ENCODE peak calls at places on chromosomes 7 and 10, in four cellular contexts. One of them, this sample, is unnamed.

GRCh38 chr10:27285093-27285492 is 44.5 kb upstream of the ACBD5 start:
- DNase-seq in esophagus muscularis mucosa: no peak
- DNase-seq in breast epithelium: no peak
- DNase-seq in IMR-90: peak
- DNase-seq in this sample: no peak

GRCh38 chr7:150341263-150342118 is at the start of gene RARRES2:
- DNase-seq in esophagus muscularis mucosa: no peak
- DNase-seq in breast epithelium: no peak
- DNase-seq in IMR-90: no peak
- DNase-seq in this sample: no peak

GRCh38 chr7:135253851-135254815 is 20.5 kb downstream of the STRA8 start:
- DNase-seq in esophagus muscularis mucosa: no peak
- DNase-seq in breast epithelium: peak
- DNase-seq in IMR-90: peak
- DNase-seq in this sample: no peak

GRCh38 chr7:101880536-101881443 is 63.4 kb downstream of the CUX1 start:
- DNase-seq in esophagus muscularis mucosa: no peak
- DNase-seq in breast epithelium: no peak
- DNase-seq in IMR-90: peak
- DNase-seq in this sample: no peak

GRCh38 chr10:132321726-132322125 is 10.3 kb upstream of the LRRC27 start:
- DNase-seq in esophagus muscularis mucosa: no peak
- DNase-seq in breast epithelium: no peak
- DNase-seq in IMR-90: no peak
- DNase-seq in this sample: no peak

GRCh38 chr10:75074711-75075445 is 36.6 kb upstream of the SAMD8 start:
- DNase-seq in esophagus muscularis mucosa: no peak
- DNase-seq in breast epithelium: no peak
- DNase-seq in IMR-90: no peak
- DNase-seq in this sample: no peak

GRCh38 chr10:61397175-61397986 is 55.8 kb downstream of the TMEM26 start:
- DNase-seq in esophagus muscularis mucosa: no peak
- DNase-seq in breast epithelium: no peak
- DNase-seq in IMR-90: peak
- DNase-seq in this sample: no peak

GRCh38 chr7:17934612-17935247 is 5.6 kb downstream of the SNX13 start:
- DNase-seq in esophagus muscularis mucosa: no peak
- DNase-seq in breast epithelium: no peak
- DNase-seq in IMR-90: no peak
- DNase-seq in this sample: no peak

GRCh38 chr7:42605381-42605780 is 306.5 kb downstream of the C7orf25 start:
- DNase-seq in esophagus muscularis mucosa: no peak
- DNase-seq in breast epithelium: no peak
- DNase-seq in IMR-90: no peak
- DNase-seq in this sample: no peak

GRCh38 chr7:50957855-50958254 is 175.2 kb upstream of the GRB10 start:
- DNase-seq in esophagus muscularis mucosa: peak
- DNase-seq in breast epithelium: no peak
- DNase-seq in IMR-90: no peak
- DNase-seq in this sample: no peak
- TF ChIP-seq POLR2A in esophagus muscularis mucosa: no peak
- TF ChIP-seq POLR2A in breast epithelium: no peak
- TF ChIP-seq POLR2A in IMR-90: no peak
- TF ChIP-seq POLR2A in this sample: no peak

DNA sequence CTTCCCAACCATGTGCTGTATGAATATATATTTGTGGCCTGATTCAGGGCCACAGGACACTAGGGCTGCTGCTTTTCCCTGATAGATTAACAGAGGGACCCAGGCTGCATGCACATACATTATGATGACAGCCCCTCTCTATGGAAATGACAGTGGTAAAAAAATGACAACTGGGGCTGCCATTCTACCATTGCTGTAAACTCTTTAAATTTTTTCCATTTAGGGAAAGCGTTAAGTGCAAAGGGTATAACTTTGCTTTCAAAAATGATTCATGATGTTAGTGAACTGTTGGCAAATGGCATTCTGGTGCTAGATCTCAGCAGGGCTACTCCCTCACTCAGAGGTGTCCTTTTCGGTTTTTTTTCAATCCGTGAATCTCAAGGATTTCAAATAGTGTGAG is 4.2 kb downstream of the CTBP2 start:
- DNase-seq in esophagus muscularis mucosa: no peak
- DNase-seq in breast epithelium: no peak
- DNase-seq in IMR-90: no peak
- DNase-seq in this sample: no peak
- H3K27ac ChIP-seq in esophagus muscularis mucosa: peak
- H3K27ac ChIP-seq in breast epithelium: peak
- H3K27ac ChIP-seq in IMR-90: no peak
- H3K27ac ChIP-seq in this sample: no peak

DNA sequence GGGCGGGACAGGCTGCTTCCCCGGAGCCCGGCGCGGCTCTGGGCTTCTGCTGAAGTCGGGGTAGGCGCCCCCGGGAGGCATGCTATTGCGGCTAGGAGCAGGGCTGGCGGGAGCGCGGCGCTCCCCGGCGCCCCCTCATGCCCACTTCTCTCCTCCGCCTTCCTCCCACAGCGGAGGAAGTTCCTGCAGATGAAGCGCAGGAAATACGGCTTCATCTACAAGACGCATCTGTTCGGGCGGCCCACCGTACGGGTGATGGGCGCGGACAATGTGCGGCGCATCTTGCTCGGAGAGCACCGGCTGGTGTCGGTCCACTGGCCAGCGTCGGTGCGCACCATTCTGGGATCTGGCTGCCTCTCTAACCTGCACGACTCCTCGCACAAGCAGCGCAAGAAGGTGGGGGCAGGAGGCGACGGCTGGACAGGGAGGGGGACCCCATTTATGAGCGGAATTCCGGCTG is 474 bp downstream of the CYP26A1 start:
- DNase-seq in esophagus muscularis mucosa: peak
- DNase-seq in breast epithelium: peak
- DNase-seq in IMR-90: no peak
- DNase-seq in this sample: peak
- TF ChIP-seq CTCF in esophagus muscularis mucosa: no peak
- TF ChIP-seq CTCF in breast epithelium: no peak
- TF ChIP-seq CTCF in IMR-90: peak
- TF ChIP-seq CTCF in this sample: no peak

GRCh38 chr7:102992820-102993531 is 80.2 kb downstream of the LRRC17 start:
- DNase-seq in esophagus muscularis mucosa: no peak
- DNase-seq in breast epithelium: no peak
- DNase-seq in IMR-90: peak
- DNase-seq in this sample: no peak
- TF ChIP-seq POLR2A in esophagus muscularis mucosa: no peak
- TF ChIP-seq POLR2A in breast epithelium: no peak
- TF ChIP-seq POLR2A in IMR-90: no peak
- TF ChIP-seq POLR2A in this sample: no peak

GRCh38 chr10:34228066-34228465 is 587.0 kb downstream of the PARD3 start:
- DNase-seq in esophagus muscularis mucosa: no peak
- DNase-seq in breast epithelium: no peak
- DNase-seq in IMR-90: no peak
- DNase-seq in this sample: no peak

GRCh38 chr10:34217524-34217923 is 597.6 kb downstream of the PARD3 start:
- DNase-seq in esophagus muscularis mucosa: no peak
- DNase-seq in breast epithelium: no peak
- DNase-seq in IMR-90: no peak
- DNase-seq in this sample: no peak

GRCh38 chr10:34223658-34224057 is 591.4 kb downstream of the PARD3 start:
- DNase-seq in esophagus muscularis mucosa: no peak
- DNase-seq in breast epithelium: no peak
- DNase-seq in IMR-90: no peak
- DNase-seq in this sample: no peak

GRCh38 chr10:34219860-34220518 is 595.1 kb downstream of the PARD3 start:
- DNase-seq in esophagus muscularis mucosa: no peak
- DNase-seq in breast epithelium: no peak
- DNase-seq in IMR-90: no peak
- DNase-seq in this sample: no peak

DNA sequence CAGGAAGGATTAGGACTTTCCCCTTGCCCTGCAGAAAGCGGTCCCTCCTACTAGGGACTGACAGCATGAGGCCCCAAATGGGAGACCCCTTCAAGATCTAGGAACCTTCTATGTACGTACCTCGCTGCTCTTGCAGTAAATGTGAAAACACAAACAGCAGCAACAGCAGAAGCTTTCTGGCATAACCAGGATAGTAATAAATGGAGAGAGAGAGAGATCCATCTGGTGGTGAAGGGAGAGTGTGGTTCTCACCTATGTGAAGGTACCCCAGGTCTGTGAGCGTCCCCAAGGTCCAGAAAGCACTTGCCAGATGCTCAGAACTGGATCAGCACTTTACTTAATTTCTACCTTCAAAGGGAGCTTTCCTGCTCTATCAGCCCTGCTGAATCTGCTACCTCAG is 592.7 kb downstream of the PARD3 start:
- DNase-seq in esophagus muscularis mucosa: no peak
- DNase-seq in breast epithelium: no peak
- DNase-seq in IMR-90: no peak
- DNase-seq in this sample: no peak
- H3K27ac ChIP-seq in esophagus muscularis mucosa: no peak
- H3K27ac ChIP-seq in breast epithelium: no peak
- H3K27ac ChIP-seq in IMR-90: no peak
- H3K27ac ChIP-seq in this sample: no peak

GRCh38 chr10:122475581-122475980 is 14.2 kb downstream of the HTRA1 start:
- DNase-seq in esophagus muscularis mucosa: no peak
- DNase-seq in breast epithelium: no peak
- DNase-seq in IMR-90: peak
- DNase-seq in this sample: no peak

GRCh38 chr10:122474145-122474739 is 12.9 kb downstream of the HTRA1 start:
- DNase-seq in esophagus muscularis mucosa: no peak
- DNase-seq in breast epithelium: no peak
- DNase-seq in IMR-90: no peak
- DNase-seq in this sample: no peak

GRCh38 chr10:122471531-122472177 is 10.3 kb downstream of the HTRA1 start:
- DNase-seq in esophagus muscularis mucosa: no peak
- DNase-seq in breast epithelium: no peak
- DNase-seq in IMR-90: peak
- DNase-seq in this sample: no peak

GRCh38 chr10:122475130-122475529 is 13.8 kb downstream of the HTRA1 start:
- DNase-seq in esophagus muscularis mucosa: no peak
- DNase-seq in breast epithelium: no peak
- DNase-seq in IMR-90: no peak
- DNase-seq in this sample: no peak

DNA sequence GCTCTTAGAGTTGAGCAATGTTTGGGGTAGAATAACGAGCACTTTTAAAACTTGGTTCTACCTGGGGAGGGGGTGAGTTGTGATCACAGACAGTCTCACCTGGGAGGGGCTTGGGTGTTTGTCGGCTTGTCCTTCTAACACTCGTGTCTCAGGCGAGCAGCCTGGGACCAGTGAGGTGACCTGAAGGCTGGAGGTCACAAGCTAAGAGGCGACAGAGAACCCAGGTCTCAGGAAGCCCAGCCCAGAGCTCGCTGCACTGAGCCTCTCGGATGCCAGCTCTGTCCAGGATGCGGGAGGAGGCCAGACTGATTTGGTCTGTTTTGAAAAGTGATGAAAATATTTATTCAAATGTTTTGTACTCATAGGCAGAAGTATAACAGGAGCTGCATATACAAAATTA is 11.8 kb downstream of the HTRA1 start:
- DNase-seq in esophagus muscularis mucosa: no peak
- DNase-seq in breast epithelium: no peak
- DNase-seq in IMR-90: no peak
- DNase-seq in this sample: no peak
- TF ChIP-seq CTCF in esophagus muscularis mucosa: no peak
- TF ChIP-seq CTCF in breast epithelium: no peak
- TF ChIP-seq CTCF in IMR-90: no peak
- TF ChIP-seq CTCF in this sample: no peak

DNA sequence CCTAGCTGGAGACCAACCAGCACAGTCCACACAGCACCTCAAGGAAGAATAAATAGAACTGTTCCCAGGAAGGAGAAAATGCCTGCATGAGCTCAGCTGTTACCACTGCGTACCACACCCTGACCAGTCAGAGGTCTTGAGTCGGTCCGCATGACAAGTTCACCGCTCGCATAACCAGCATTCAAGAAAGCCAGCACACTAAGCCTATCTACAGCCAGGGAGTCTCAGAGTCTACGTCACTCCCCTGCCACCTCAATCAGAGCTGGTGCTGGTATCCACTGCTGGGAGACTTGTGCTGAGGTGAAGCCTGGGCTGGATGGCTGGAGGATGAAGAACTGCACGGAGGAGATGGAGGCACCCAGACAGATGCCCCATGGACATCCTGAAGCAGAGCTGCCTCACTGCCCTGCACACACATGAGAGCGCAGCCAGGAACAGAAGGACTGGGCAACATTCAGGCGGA is 19.6 kb downstream of the AKR1C1 start:
- DNase-seq in esophagus muscularis mucosa: no peak
- DNase-seq in breast epithelium: no peak
- DNase-seq in IMR-90: peak
- DNase-seq in this sample: no peak
- TF ChIP-seq POLR2A in esophagus muscularis mucosa: no peak
- TF ChIP-seq POLR2A in breast epithelium: no peak
- TF ChIP-seq POLR2A in IMR-90: no peak
- TF ChIP-seq POLR2A in this sample: no peak